ENCODE peak calls at places on chromosomes 6 and 20, in ten cellular contexts. N is mesenchymal stem cell; Y is activated CD4-positive, alpha-beta memory T cell treated with anti-CD3 and anti-CD28 coated beads for 36 hours; Q is KBM-7; O is caudate nucleus; T is fibroblast of lung; P is GM04504; M is activated gamma-delta T cell treated with anti-CD3 and anti-CD28 coated beads, Interleukin-2, amount 50 U/mL, for 16 hours; L is cardiac fibroblast; E is occipital lobe. U is an unnamed sample.

GRCh38 chr6:130815200-130816071 is 11.8 kb upstream of the SMLR1 start:
- DNase-seq in M (no peak), N (no peak), O (no peak), E (no peak), Q (no peak), T (no peak), L (no peak), P (no peak), Y (no peak), U (no peak)

GRCh38 chr6:56772737-56773184 is 130.1 kb upstream of the DST start:
- DNase-seq in T (peak; percentile 89), L (peak; percentile 80), N (peak; percentile 77), P (peak; percentile 58), E (peak; percentile 40), Q (no peak), O (no peak), Y (no peak), M (no peak), U (no peak)

GRCh38 chr6:43097502-43097901 is 21.4 kb downstream of the PTK7 start:
- DNase-seq in N (no peak), P (no peak), O (no peak), L (no peak), E (no peak), Q (no peak), Y (no peak), M (no peak), T (no peak), U (no peak)

GRCh38 chr20:62133864-62134263 is 9.3 kb downstream of the PSMA7 start:
- DNase-seq in E (no peak), T (no peak), M (no peak), N (no peak), Q (peak; percentile 33), L (no peak), Y (no peak), P (no peak), O (no peak), U (no peak)

GRCh38 chr20:10667077-10667401 is 6.8 kb downstream of the JAG1 start:
- DNase-seq in Y (no peak), T (peak; percentile 70), N (no peak), E (peak; percentile 14), P (no peak), Q (no peak), O (no peak), L (peak; percentile 53), M (no peak), U (no peak)

GRCh38 chr20:60249436-60249835 is 291.2 kb downstream of the CDH26 start:
- DNase-seq in P (peak; percentile 80), Y (no peak), Q (no peak), N (peak; percentile 18), E (no peak), M (no peak), T (peak; percentile 97), L (peak; percentile 96), O (no peak), U (no peak)

GRCh38 chr6:141914646-141915045 is 218.1 kb upstream of the GJE1 start:
- DNase-seq in N (no peak), E (no peak), T (peak; percentile 1), M (no peak), P (no peak), O (no peak), L (peak; percentile 18), Q (no peak), Y (no peak), U (no peak)

GRCh38 chr6:4817551-4817950 is 41.3 kb downstream of the CDYL start:
- DNase-seq in Q (no peak), L (no peak), T (peak; percentile 56), P (no peak), O (no peak), Y (no peak), M (no peak), E (no peak), N (no peak), U (no peak)

GRCh38 chr6:52399511-52400315 is 20.4 kb upstream of the EFHC1 start:
- DNase-seq in T (peak; percentile 51), O (peak; percentile 25), M (no peak), P (no peak), Q (peak; percentile 55), Y (peak; percentile 39), E (no peak), L (peak; percentile 79), N (peak; percentile 68), U (peak; percentile 54)

GRCh38 chr6:33663028-33663427 is 41.9 kb downstream of the ITPR3 start:
- DNase-seq in E (no peak), O (no peak), T (no peak), P (no peak), N (no peak), Y (no peak), L (no peak), M (no peak), Q (no peak), U (no peak)

GRCh38 chr20:57939499-57939898 is 229.7 kb upstream of the PMEPA1 start:
- DNase-seq in O (no peak), P (no peak), E (no peak), Q (no peak), M (no peak), L (no peak), N (no peak), Y (no peak), T (no peak), U (no peak)

GRCh38 chr20:38059832-38060231 is 26.3 kb downstream of the RPRD1B start:
- DNase-seq in M (no peak), Q (no peak), P (no peak), L (no peak), N (no peak), T (no peak), Y (no peak), E (no peak), O (no peak), U (no peak)

GRCh38 chr20:4060054-4060795 is 44.9 kb upstream of the RNF24 start:
- DNase-seq in Y (no peak), T (no peak), N (no peak), P (no peak), O (no peak), L (peak; percentile 38), M (no peak), Q (peak; percentile 66), E (no peak), U (no peak)

GRCh38 chr6:19180348-19181073 is 656.7 kb upstream of the ID4 start:
- DNase-seq in T (peak; percentile 10), O (peak; percentile 3), M (no peak), P (peak; percentile 24), L (peak; percentile 21), Y (no peak), E (no peak), N (no peak), Q (no peak), U (no peak)

GRCh38 chr6:388202-388903 is 3.2 kb upstream of the IRF4 start:
- DNase-seq in E (no peak), O (no peak), P (no peak), M (no peak), T (no peak), N (no peak), L (peak; percentile 12), Y (no peak), Q (no peak), U (no peak)

GRCh38 chr6:89433637-89434499 is 916 bp downstream of the ANKRD6 start:
- DNase-seq in N (no peak), E (no peak), P (no peak), O (no peak), T (no peak), Y (peak; percentile 38), L (no peak), M (peak; percentile 9), Q (peak; percentile 66), U (no peak)

GRCh38 chr20:50519036-50519780 is 9.0 kb downstream of the PTPN1 start:
- DNase-seq in N (no peak), P (no peak), Y (peak; percentile 55), O (no peak), L (no peak), M (no peak), T (no peak), Q (no peak), E (no peak), U (no peak)

GRCh38 chr6:4668271-4669179 is 107.7 kb upstream of the CDYL start:
- DNase-seq in T (peak; percentile 70), N (peak; percentile 44), O (no peak), E (no peak), M (no peak), Q (no peak), Y (no peak), L (peak; percentile 75), P (no peak), U (no peak)

GRCh38 chr6:7566031-7566556 is 23.9 kb upstream of the SNRNP48 start:
- DNase-seq in M (no peak), P (no peak), E (no peak), N (no peak), L (peak; percentile 55), Q (no peak), Y (no peak), O (no peak), T (no peak), U (no peak)

GRCh38 chr6:152330984-152331383 is 306.2 kb downstream of the SYNE1 start:
- DNase-seq in T (no peak), N (no peak), Y (no peak), M (no peak), O (no peak), L (no peak), Q (no peak), E (no peak), P (no peak), U (no peak)

GRCh38 chr6:26272171-26272631 is 92.8 kb upstream of the BTN3A2 start:
- DNase-seq in T (no peak), O (no peak), P (no peak), Y (peak; percentile 64), E (no peak), L (no peak), M (no peak), N (no peak), Q (no peak), U (peak; percentile 48)

GRCh38 chr20:36836591-36837329 is 39.2 kb upstream of the TLDC2 start:
- DNase-seq in L (peak; percentile 67), M (no peak), O (no peak), T (no peak), Y (peak; percentile 82), P (no peak), E (no peak), N (peak; percentile 67), Q (peak; percentile 86), U (no peak)

GRCh38 chr6:15473741-15474161 is 189.1 kb downstream of the DTNBP1 start:
- DNase-seq in E (no peak), T (peak; percentile 86), Q (no peak), L (peak; percentile 86), N (no peak), Y (no peak), O (no peak), M (no peak), P (peak; percentile 64), U (no peak)

GRCh38 chr20:57371363-57371762 is 19.8 kb upstream of the RBM38 start:
- DNase-seq in P (no peak), Y (no peak), O (no peak), E (no peak), L (no peak), Q (no peak), T (no peak), M (no peak), N (no peak), U (no peak)

U was measured in neuronal stem cell.